ENCODE peak calls at places on chromosomes 2 and 18, in five cellular contexts. Z, I, D, E and J are unnamed samples.

GRCh38 chr18:31722369-31722957 is 38.1 kb upstream of the B4GALT6 start:
- DNase-seq in Z (peak), I (peak), D (peak), E (peak), J (no peak)

GRCh38 chr18:63240541-63241316 is 78.8 kb downstream of the BCL2 start:
- DNase-seq in Z (no peak), I (no peak), D (no peak), E (no peak), J (no peak)

GRCh38 chr2:231373786-231374185 is 21.7 kb upstream of the B3GNT7 start:
- DNase-seq in Z (no peak), I (no peak), D (peak), E (no peak), J (no peak)

GRCh38 chr2:143345887-143346612 is 216.8 kb downstream of the ARHGAP15 start:
- DNase-seq in Z (no peak), I (no peak), D (no peak), E (no peak), J (no peak)

GRCh38 chr2:230915297-230915696 is 9.7 kb downstream of the GPR55 start:
- DNase-seq in Z (no peak), I (peak), D (no peak), E (peak), J (no peak)

GRCh38 chr18:68728301-68728700 is 13.4 kb upstream of the TMX3 start:
- DNase-seq in Z (no peak), I (no peak), D (no peak), E (no peak), J (no peak)

GRCh38 chr2:24972315-24972958 is 682 bp upstream of the DNAJC27 start:
- DNase-seq in Z (peak), I (peak), D (peak), E (no peak), J (peak)

GRCh38 chr2:186306754-186307153 is 179.3 kb upstream of the ZC3H15 start:
- DNase-seq in Z (no peak), I (no peak), D (no peak), E (no peak), J (no peak)

GRCh38 chr18:4264347-4264791 is 190.7 kb downstream of the DLGAP1 start:
- DNase-seq in Z (no peak), I (no peak), D (no peak), E (no peak), J (no peak)

GRCh38 chr2:85354286-85355072 is at the start of the genes ELMOD3 and RETSAT:
- DNase-seq in Z (peak), I (peak), D (peak), E (peak), J (peak)

GRCh38 chr2:108607706-108608301 is 73.5 kb downstream of the LIMS1 start:
- DNase-seq in Z (no peak), I (no peak), D (no peak), E (no peak), J (no peak)

GRCh38 chr2:21331625-21332370 is 208.0 kb downstream of the TDRD15 start:
- DNase-seq in Z (no peak), I (no peak), D (no peak), E (no peak), J (no peak)

GRCh38 chr18:304887-305529 is 37.2 kb upstream of the THOC1 start:
- DNase-seq in Z (no peak), I (no peak), D (no peak), E (no peak), J (no peak)

GRCh38 chr2:218691234-218691633 is 19.3 kb downstream of the STK36 start:
- DNase-seq in Z (no peak), I (no peak), D (no peak), E (no peak), J (no peak)

GRCh38 chr2:46540496-46541342 is 61.4 kb downstream of the TMEM247 start:
- DNase-seq in Z (peak), I (no peak), D (no peak), E (no peak), J (peak)

GRCh38 chr2:158753561-158754302 is 41.4 kb upstream of the DAPL1 start:
- DNase-seq in Z (peak), I (no peak), D (peak), E (no peak), J (no peak)

GRCh38 chr2:38572167-38572566 is 30.6 kb downstream of the HNRNPLL start:
- DNase-seq in Z (no peak), I (no peak), D (no peak), E (no peak), J (no peak)

GRCh38 chr18:57819671-57820460 is 16.8 kb upstream of the ATP8B1 start:
- DNase-seq in Z (peak), I (no peak), D (peak), E (peak), J (no peak)

GRCh38 chr2:54262015-54262765 is 6.2 kb upstream of the TSPYL6 start:
- DNase-seq in Z (no peak), I (no peak), D (no peak), E (no peak), J (no peak)

GRCh38 chr2:225122582-225123486 is 80.6 kb upstream of the DOCK10 start:
- DNase-seq in Z (no peak), I (no peak), D (peak), E (no peak), J (no peak)

GRCh38 chr18:3402962-3403585 is 46.9 kb upstream of the TGIF1 start:
- DNase-seq in Z (no peak), I (no peak), D (no peak), E (no peak), J (no peak)

GRCh38 chr2:160916300-160916699 is 243.9 kb upstream of the TANK start:
- DNase-seq in Z (no peak), I (no peak), D (no peak), E (no peak), J (no peak)

GRCh38 chr2:16330012-16330411 is 335.6 kb downstream of the CYRIA start:
- DNase-seq in Z (no peak), I (no peak), D (no peak), E (no peak), J (no peak)

GRCh38 chr2:178811901-178812300 is 4.7 kb upstream of the TTN start:
- DNase-seq in Z (no peak), I (no peak), D (no peak), E (no peak), J (no peak)

GRCh38 chr18:49161627-49162026 is 210.9 kb upstream of the SMAD7 start:
- DNase-seq in Z (no peak), I (no peak), D (no peak), E (no peak), J (no peak)

GRCh38 chr18:66316708-66317107 is 287.2 kb downstream of the CDH19 start:
- DNase-seq in Z (no peak), I (no peak), D (no peak), E (no peak), J (no peak)

GRCh38 chr18:39998332-39998731 is 1956.7 kb upstream of the PIK3C3 start:
- DNase-seq in Z (no peak), I (no peak), D (no peak), E (no peak), J (no peak)

GRCh38 chr2:237626813-237627451 is 455 bp upstream of the LRRFIP1 start:
- DNase-seq in Z (no peak), I (no peak), D (no peak), E (no peak), J (no peak)

GRCh38 chr2:219452361-219453317 is 18.0 kb downstream of the SPEG start:
- DNase-seq in Z (no peak), I (peak), D (no peak), E (peak), J (peak)

GRCh38 chr2:38494394-38494793 is 108.3 kb downstream of the HNRNPLL start:
- DNase-seq in Z (no peak), I (no peak), D (no peak), E (no peak), J (no peak)

GRCh38 chr2:217316743-217317142 is 456.9 kb upstream of the TNP1 start:
- DNase-seq in Z (no peak), I (no peak), D (no peak), E (no peak), J (no peak)

DNA sequence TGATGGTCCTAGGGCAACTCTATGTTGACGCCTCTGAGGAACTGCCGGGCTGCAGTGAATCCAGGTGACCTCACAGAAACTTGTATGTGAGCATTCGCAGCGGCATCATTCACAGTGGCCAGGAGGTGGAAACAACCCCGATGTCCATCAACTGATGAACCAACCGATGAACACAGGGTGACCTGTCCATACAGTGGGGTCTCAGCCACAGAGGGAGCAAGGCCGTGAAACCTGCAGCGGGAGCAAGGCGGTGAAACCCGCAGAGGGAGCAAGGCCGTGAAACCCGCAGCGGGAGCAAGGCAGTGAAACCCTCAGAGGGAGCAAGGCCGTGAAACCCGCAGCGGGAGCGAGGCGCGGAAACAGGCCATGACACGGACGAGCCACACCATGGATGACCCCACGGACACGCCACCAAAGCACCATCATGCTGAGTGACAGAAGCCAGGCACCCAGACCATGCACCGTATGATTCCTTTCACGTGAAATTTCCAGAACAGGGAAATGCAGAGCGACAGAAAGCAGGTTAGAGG is 63.0 kb downstream of the PARD6G start:
- DNase-seq in Z (no peak), I (no peak), D (no peak), E (no peak), J (no peak)
- H3K4me3 ChIP-seq in Z (no peak), I (no peak), D (no peak), E (no peak), J (no peak)

GRCh38 chr2:26843041-26843440 is 4.9 kb upstream of the DPYSL5 start:
- DNase-seq in Z (no peak), I (no peak), D (no peak), E (no peak), J (no peak)

GRCh38 chr2:26838121-26838906 is 9.6 kb upstream of the DPYSL5 start:
- DNase-seq in Z (no peak), I (no peak), D (no peak), E (no peak), J (no peak)

GRCh38 chr2:26846334-26846863 is 1.5 kb upstream of the DPYSL5 start:
- DNase-seq in Z (peak), I (peak), D (peak), E (peak), J (no peak)

GRCh38 chr2:26845021-26845420 is 2.9 kb upstream of the DPYSL5 start:
- DNase-seq in Z (no peak), I (no peak), D (no peak), E (no peak), J (no peak)

GRCh38 chr2:26840937-26841610 is 6.9 kb upstream of the DPYSL5 start:
- DNase-seq in Z (peak), I (no peak), D (no peak), E (no peak), J (no peak)
- TF ChIP-seq CTCF in Z (no peak), I (no peak), D (no peak), E (no peak), J (no peak)

DNA sequence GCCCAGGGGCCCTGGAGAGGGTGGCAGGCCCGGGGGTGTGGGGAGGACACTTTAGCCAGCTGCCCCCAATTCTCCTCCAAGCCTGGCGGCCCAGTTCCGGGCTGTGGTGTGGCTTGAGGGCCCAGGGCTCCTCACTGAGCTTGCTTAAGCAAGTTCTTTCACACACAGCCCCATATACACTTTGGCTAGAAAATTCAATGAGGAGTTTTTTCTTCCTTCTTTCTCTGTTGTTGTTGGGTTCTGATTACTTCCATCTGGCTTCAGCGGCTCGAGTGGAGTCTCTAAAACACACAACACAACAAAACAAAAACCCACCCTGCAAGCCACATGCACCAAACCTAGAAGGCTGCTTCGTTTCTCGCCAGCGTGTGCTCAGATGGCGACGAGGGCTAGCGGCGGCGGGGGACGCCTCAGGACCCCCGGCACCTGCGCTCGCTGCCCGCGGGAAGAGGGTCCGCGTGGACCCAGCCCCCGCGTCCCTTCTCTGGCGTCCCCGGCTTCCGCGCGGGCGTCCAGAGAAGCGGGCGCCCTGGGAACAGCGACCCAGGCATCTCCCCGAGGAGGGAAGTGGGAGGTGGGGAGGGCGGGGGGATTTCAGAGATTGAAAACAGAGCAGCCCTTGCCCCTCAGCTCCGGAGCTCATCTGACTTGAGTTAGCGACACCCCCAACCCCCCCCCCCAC is 597 bp upstream of the GLI2 start:
- DNase-seq in Z (no peak), I (no peak), D (peak), E (no peak), J (peak)
- H3K4me3 ChIP-seq in Z (peak), I (peak), D (no peak), E (peak), J (peak)

DNA sequence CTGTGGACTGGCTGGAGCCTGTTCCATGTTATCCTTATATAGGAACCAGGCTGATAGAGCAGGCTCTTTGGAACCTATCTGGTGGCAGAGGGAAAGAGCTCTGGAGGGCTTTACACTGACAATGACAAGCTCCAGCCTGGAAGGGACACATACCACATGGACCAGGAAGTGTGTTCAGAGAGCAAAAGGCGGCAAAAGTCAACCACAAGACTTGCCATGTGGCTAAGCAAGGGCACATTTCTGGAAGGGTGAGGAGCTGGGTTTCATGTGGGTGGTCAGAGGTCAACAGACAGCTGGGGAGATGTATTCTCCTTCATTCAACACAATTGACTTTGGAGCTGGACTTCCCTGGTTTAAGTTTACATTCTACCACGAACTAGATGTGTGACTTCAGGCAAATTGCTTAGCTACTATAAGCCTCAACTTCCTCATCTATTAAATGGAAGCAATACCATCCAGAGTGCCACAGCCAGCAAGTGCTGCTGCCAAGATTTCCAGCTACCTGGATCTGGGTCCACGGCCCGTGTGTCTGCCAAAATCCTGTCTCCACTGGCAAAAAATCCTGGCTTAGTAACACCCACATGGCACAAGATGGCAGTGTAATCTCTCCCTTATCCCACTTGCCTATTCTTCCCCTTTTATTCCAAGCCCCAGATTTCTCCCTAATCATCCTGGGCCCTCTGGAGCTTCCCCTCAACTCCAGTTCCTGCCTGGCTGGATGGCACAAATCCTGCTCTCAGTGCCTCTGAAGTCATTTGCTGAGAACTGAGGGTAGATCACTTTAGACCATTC is 325.3 kb downstream of the DYSF start:
- DNase-seq in Z (no peak), I (no peak), D (no peak), E (no peak), J (peak)
- TF ChIP-seq CTCF in Z (peak), I (no peak), D (no peak), E (no peak), J (no peak)

GRCh38 chr2:9629222-9630000 is 1.4 kb downstream of the YWHAQ start:
- DNase-seq in Z (no peak), I (no peak), D (no peak), E (no peak), J (no peak)

GRCh38 chr2:9630750-9631483 is at the start of gene YWHAQ:
- DNase-seq in Z (peak), I (peak), D (peak), E (peak), J (peak)

GRCh38 chr2:9630001-9630749 is 622 bp downstream of the YWHAQ start:
- DNase-seq in Z (peak), I (peak), D (peak), E (peak), J (peak)

GRCh38 chr2:9631484-9631819 is 655 bp upstream of the YWHAQ start:
- DNase-seq in Z (no peak), I (no peak), D (no peak), E (no peak), J (no peak)

GRCh38 chr2:9627310-9627709 is 3.5 kb downstream of the YWHAQ start:
- DNase-seq in Z (no peak), I (no peak), D (no peak), E (no peak), J (no peak)
- H3K4me3 ChIP-seq in Z (peak), I (no peak), D (no peak), E (no peak), J (no peak)

GRCh38 chr2:97995734-97996624 is at the start of gene TMEM131:
- DNase-seq in Z (peak), I (peak), D (peak), E (peak), J (peak)

GRCh38 chr2:97992836-97993825 is 2.6 kb downstream of the TMEM131 start:
- DNase-seq in Z (no peak), I (no peak), D (no peak), E (no peak), J (no peak)

GRCh38 chr2:97996679-97997078 is 931 bp upstream of the TMEM131 start:
- DNase-seq in Z (no peak), I (no peak), D (no peak), E (no peak), J (no peak)

GRCh38 chr2:97993926-97994325 is 1.8 kb downstream of the TMEM131 start:
- DNase-seq in Z (no peak), I (no peak), D (no peak), E (no peak), J (no peak)

GRCh38 chr2:97995026-97995733 is 568 bp downstream of the TMEM131 start:
- DNase-seq in Z (peak), I (peak), D (peak), E (no peak), J (no peak)
- TF ChIP-seq CTCF in Z (no peak), I (no peak), D (no peak), E (no peak), J (no peak)

GRCh38 chr2:232484628-232485332 is 2.9 kb downstream of the ECEL1 start:
- DNase-seq in Z (no peak), I (peak), D (no peak), E (peak), J (no peak)
- H3K4me3 ChIP-seq in Z (no peak), I (no peak), D (no peak), E (no peak), J (no peak)

DNA sequence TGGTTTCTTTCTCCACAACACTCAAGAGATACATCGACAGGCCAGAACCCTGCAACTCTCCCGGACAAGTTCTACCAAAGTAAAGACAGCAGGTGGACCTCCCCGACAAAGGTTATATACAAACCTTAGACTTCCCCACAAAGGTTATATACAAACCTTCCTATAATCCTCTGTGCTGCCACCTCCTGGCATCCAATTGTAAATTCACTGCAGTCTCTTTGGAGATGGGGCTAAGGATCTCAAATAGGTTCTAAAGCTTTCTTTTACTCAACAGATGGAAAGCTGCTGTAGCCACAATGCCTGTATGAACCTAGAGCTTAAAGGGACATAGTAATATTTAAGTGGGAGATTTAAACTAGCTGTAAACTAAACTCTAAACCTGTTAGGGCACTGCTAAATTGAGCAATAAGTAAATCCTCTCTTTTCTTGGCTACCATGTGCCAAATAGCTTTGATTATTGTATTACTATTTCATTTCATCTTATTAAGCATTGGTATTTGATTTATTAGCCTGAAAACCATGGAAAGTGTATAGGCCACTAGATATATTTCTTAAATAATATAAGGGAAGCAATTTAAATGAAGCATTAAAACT is 9.8 kb upstream of the MREG start:
- DNase-seq in Z (peak), I (no peak), D (peak), E (no peak), J (no peak)
- TF ChIP-seq CTCF in Z (peak), I (peak), D (peak), E (peak), J (peak)

DNA sequence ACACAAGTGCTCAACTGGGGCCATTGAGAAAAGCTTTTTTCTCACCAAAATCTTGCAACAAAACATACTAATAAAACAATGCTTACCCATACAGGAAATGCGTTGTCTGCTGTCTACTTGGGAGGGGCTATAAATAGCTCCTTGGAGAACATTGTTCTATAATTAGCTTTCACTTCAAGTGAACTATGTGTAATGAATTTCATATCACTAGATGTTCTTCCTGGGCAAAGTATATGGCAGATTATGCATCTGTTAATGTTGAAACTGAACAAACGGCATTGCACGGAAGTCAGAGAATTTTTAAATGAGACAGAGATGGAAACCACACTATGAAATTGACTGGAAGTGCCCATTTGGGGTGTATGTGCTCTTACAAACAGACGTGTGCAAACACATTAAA is 6.4 kb upstream of the NPAS2 start:
- DNase-seq in Z (no peak), I (no peak), D (no peak), E (no peak), J (no peak)
- H3K4me3 ChIP-seq in Z (no peak), I (no peak), D (no peak), E (no peak), J (no peak)